ENCODE peak calls at places on chromosomes 4 and X, in nine cellular contexts. Z, X, C, F, K, N, W, E and U are unnamed samples. For H3K9me3, the result is how much of the 10 kb centered on the place peaks cover.

GRCh38 chrX:148457279-148457678 is 43.1 kb upstream of the AFF2 start:
- DNase-seq in C (no peak), Z (no peak), W (no peak), X (no peak), N (no peak), K (no peak), F (no peak), E (no peak), U (no peak)

GRCh38 chr4:140893939-140894338 is 137.8 kb upstream of the TBC1D9 start:
- DNase-seq in X (peak), C (no peak), W (no peak), N (no peak), F (no peak), K (no peak), E (no peak), Z (peak), U (no peak)

GRCh38 chrX:150361070-150361776 is 1.9 kb upstream of the MAMLD1 start:
- DNase-seq in X (peak), E (peak), K (no peak), F (peak), W (peak), Z (no peak), C (peak), N (no peak), U (peak)

GRCh38 chr4:3800351-3800750 is 34.2 kb downstream of the ADRA2C start:
- DNase-seq in Z (no peak), X (no peak), F (no peak), E (no peak), W (peak), N (no peak), K (no peak), C (no peak), U (no peak)

GRCh38 chr4:81452452-81453011 is 19.2 kb downstream of the RASGEF1B start:
- DNase-seq in X (no peak), E (peak), Z (no peak), F (no peak), W (no peak), C (no peak), N (no peak), K (no peak), U (no peak)

GRCh38 chr4:93764647-93765246 is 63.8 kb upstream of the ATOH1 start:
- DNase-seq in Z (peak), N (no peak), C (no peak), E (peak), K (peak), W (no peak), X (peak), F (peak), U (no peak)

GRCh38 chrX:151852294-151852693 is 60.4 kb upstream of the MAGEA4 start:
- DNase-seq in N (no peak), F (no peak), K (no peak), X (no peak), Z (no peak), E (no peak), C (peak), W (no peak), U (no peak)

GRCh38 chrX:13669246-13669689 is 16.3 kb downstream of the TCEANC start:
- DNase-seq in C (no peak), E (peak), X (peak), F (peak), W (no peak), K (peak), N (no peak), Z (peak), U (peak)

GRCh38 chrX:152614786-152615185 is 22.9 kb upstream of the GABRQ start:
- DNase-seq in E (no peak), X (no peak), K (no peak), Z (no peak), C (no peak), N (no peak), W (no peak), F (no peak), U (no peak)

GRCh38 chr4:138405934-138406567 is 163.9 kb upstream of the SLC7A11 start:
- DNase-seq in W (no peak), N (no peak), E (peak), C (no peak), K (no peak), X (no peak), F (no peak), Z (peak), U (no peak)

GRCh38 chr4:173301518-173302201 is 32.5 kb downstream of the HMGB2 start:
- DNase-seq in Z (peak), X (peak), K (no peak), N (no peak), F (no peak), W (no peak), C (no peak), E (peak), U (no peak)

GRCh38 chr4:73620115-73620792 is at the start of gene RASSF6:
- DNase-seq in F (peak), Z (no peak), K (no peak), X (peak), N (peak), E (peak), C (peak), W (peak), U (no peak)

GRCh38 chr4:146029147-146029546 is 90.5 kb upstream of the ZNF827 start:
- DNase-seq in W (no peak), X (no peak), C (no peak), Z (no peak), K (no peak), E (peak), F (no peak), N (no peak), U (no peak)

GRCh38 chr4:159280442-159281172 is 177.7 kb downstream of the RAPGEF2 start:
- DNase-seq in C (no peak), W (no peak), K (no peak), E (no peak), X (peak), N (no peak), F (no peak), Z (no peak), U (no peak)

GRCh38 chr4:182221987-182222386 is 21.2 kb upstream of the TENM3 start:
- DNase-seq in Z (no peak), X (no peak), W (no peak), K (no peak), F (no peak), E (no peak), C (no peak), N (no peak), U (no peak)

GRCh38 chr4:128863314-128864075 is 54.0 kb downstream of the JADE1 start:
- DNase-seq in K (peak), N (peak), Z (peak), X (peak), C (peak), W (peak), F (peak), E (peak), U (peak)

GRCh38 chr4:149102765-149103164 is 660.6 kb upstream of the NR3C2 start:
- DNase-seq in N (no peak), E (no peak), X (no peak), F (no peak), K (no peak), Z (no peak), W (no peak), C (no peak), U (no peak)

GRCh38 chr4:81040175-81040659 is 9.7 kb downstream of the BMP3 start:
- DNase-seq in K (peak), F (no peak), N (no peak), W (no peak), Z (no peak), X (peak), C (no peak), E (peak), U (no peak)

GRCh38 chr4:110074570-110074969 is 123.8 kb downstream of the ELOVL6 start:
- DNase-seq in X (no peak), E (no peak), F (no peak), C (no peak), W (no peak), K (no peak), N (no peak), Z (no peak), U (no peak)

GRCh38 chr4:77618383-77619241 is 13.0 kb downstream of the CXCL13 start:
- DNase-seq in K (peak), E (peak), N (peak), X (peak), Z (peak), F (peak), W (no peak), C (peak), U (peak)

GRCh38 chr4:92969650-92970370 is 666.0 kb downstream of the GRID2 start:
- DNase-seq in Z (peak), W (no peak), N (no peak), K (no peak), C (no peak), F (no peak), X (peak), E (peak), U (no peak)

GRCh38 chr4:15479089-15479912 is 9.6 kb downstream of the CC2D2A start:
- DNase-seq in X (peak), Z (peak), C (peak), E (peak), N (peak), K (peak), F (peak), W (no peak), U (no peak)

GRCh38 chr4:185792384-185793146 is 19.4 kb downstream of the SORBS2 start:
- DNase-seq in W (no peak), F (no peak), Z (peak), C (no peak), N (no peak), X (peak), K (peak), E (peak), U (no peak)

GRCh38 chrX:72001471-72001870 is 90.8 kb downstream of the NHSL2 start:
- DNase-seq in X (no peak), F (no peak), C (peak), W (no peak), N (no peak), Z (no peak), E (no peak), K (no peak), U (no peak)

GRCh38 chrX:118545510-118545909 is 49.9 kb downstream of the DOCK11 start:
- DNase-seq in C (no peak), N (no peak), F (no peak), E (no peak), W (no peak), K (no peak), X (no peak), Z (no peak), U (no peak)

GRCh38 chrX:122245943-122246342 is 938.1 kb upstream of the GRIA3 start:
- DNase-seq in E (no peak), W (no peak), F (no peak), C (no peak), K (no peak), Z (no peak), X (no peak), N (no peak), U (no peak)

GRCh38 chrX:119252716-119253115 is 16.6 kb downstream of the PGRMC1 start:
- DNase-seq in F (no peak), E (no peak), K (no peak), N (no peak), X (no peak), W (no peak), C (no peak), Z (no peak), U (no peak)

GRCh38 chr4:164753873-164754488 is at the start of gene SMIM31:
- DNase-seq in N (no peak), E (peak), W (no peak), F (no peak), K (no peak), C (no peak), X (no peak), Z (no peak), U (no peak)

GRCh38 chr4:74319506-74319905 is 11.2 kb downstream of the EPGN start:
- DNase-seq in W (no peak), F (no peak), K (no peak), X (no peak), C (no peak), N (no peak), E (peak), Z (no peak), U (no peak)

GRCh38 chr4:136755531-136755916 is 776.8 kb downstream of the PCDH18 start:
- DNase-seq in C (no peak), X (no peak), N (no peak), Z (no peak), W (no peak), F (no peak), K (no peak), E (peak), U (no peak)

GRCh38 chr4:89753601-89754066 is 83.3 kb downstream of the SNCA start:
- DNase-seq in X (peak), N (no peak), E (peak), Z (peak), W (no peak), K (no peak), F (no peak), C (no peak), U (no peak)

GRCh38 chr4:180057198-180057821 is 2185.9 kb upstream of the TENM3 start:
- DNase-seq in K (no peak), C (peak), F (no peak), X (no peak), Z (no peak), W (no peak), N (peak), E (no peak), U (no peak)

GRCh38 chrX:152204919-152205318 is 66.5 kb upstream of the MAGEA10 start:
- DNase-seq in W (no peak), N (no peak), C (no peak), Z (no peak), E (no peak), K (no peak), F (no peak), X (no peak), U (no peak)

GRCh38 chrX:49858341-49858740 is 20.9 kb upstream of the USP27X start:
- DNase-seq in F (no peak), K (no peak), C (no peak), W (no peak), Z (no peak), E (no peak), N (no peak), X (no peak), U (no peak)

GRCh38 chr4:155208258-155209054 is at the start of gene NPY2R:
- DNase-seq in C (peak), Z (no peak), K (no peak), X (peak), N (peak), F (no peak), E (peak), W (peak), U (no peak)

GRCh38 chrX:130788786-130789581 is 114.0 kb downstream of the ENOX2 start:
- DNase-seq in E (no peak), N (no peak), K (no peak), X (no peak), Z (no peak), W (no peak), C (no peak), F (no peak), U (no peak)

GRCh38 chr4:98686046-98686385 is 27.6 kb upstream of the TSPAN5 start:
- DNase-seq in K (no peak), E (no peak), N (no peak), X (no peak), F (no peak), W (no peak), C (no peak), Z (no peak), U (no peak)

GRCh38 chr4:174714393-174715211 is 114.4 kb downstream of the GLRA3 start:
- DNase-seq in C (peak), X (peak), E (peak), K (peak), W (no peak), Z (peak), N (peak), F (peak), U (no peak)

GRCh38 chrX:154542723-154543424 is 3.8 kb downstream of the G6PD start:
- DNase-seq in Z (no peak), W (peak), E (no peak), C (no peak), N (no peak), X (no peak), F (peak), K (no peak), U (no peak)

GRCh38 chr4:8646296-8647093 is 53.9 kb downstream of the CPZ start:
- DNase-seq in K (no peak), F (peak), E (no peak), W (peak), Z (no peak), C (peak), N (no peak), X (no peak), U (no peak)

DNA sequence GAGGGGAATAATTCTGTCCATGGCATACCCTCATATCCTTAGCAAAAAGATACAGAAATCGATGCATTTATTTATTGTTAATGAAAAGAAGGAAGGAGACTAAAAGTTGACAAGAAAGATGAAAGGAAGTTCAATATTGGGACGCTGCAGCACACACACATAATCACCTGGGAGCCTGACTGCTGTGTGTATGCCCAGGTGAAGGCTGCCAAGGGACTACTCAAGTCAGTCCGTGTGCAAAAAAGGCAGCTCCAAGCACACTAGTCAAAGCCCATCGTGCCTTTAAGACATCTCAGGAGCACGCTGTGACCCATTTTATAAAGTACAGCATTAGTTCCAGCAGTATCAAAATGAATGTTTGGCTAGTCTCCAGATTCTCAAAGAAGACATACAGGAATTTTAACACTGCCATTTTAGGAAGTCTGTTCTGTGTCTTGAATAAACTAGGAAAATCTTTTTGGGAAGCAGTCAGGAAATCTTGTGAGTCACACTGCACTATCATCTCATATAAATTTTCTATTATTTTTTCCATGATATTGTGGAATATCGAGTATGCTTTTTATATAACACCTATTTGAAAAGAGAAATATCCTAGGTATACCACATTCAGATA is 363.9 kb downstream of the GASK1B start:
- DNase-seq in X (no peak), E (no peak), C (no peak), K (no peak), Z (no peak), W (no peak), N (no peak), F (no peak), U (no peak)
- H3K9me3 ChIP-seq in X (under half), E (under half), C (under half), K (under half), Z (under half), W (under half), N (under half), F (under half), U (under half)

DNA sequence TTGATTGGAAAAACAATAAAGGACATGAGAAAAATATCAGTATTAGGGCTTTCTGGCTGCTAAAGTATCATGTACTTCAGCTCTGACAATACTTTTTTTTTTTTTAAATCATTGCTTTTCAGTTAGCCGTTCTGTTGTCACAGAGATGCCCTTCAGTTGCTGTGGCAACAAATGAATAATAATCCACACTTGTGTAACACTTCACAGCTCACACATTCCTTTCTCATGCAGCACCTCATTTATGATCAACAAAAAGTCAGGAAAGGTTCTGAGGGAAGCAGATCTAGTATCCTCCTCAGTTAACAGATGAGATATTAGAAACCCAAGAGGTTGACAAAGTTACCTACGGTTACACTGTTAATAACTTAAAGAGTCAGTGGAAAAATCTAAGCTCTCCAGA is 444.2 kb upstream of the SLIT2 start:
- DNase-seq in C (no peak), N (no peak), E (peak), W (no peak), K (no peak), Z (no peak), X (peak), F (no peak), U (no peak)
- H3K9me3 ChIP-seq in C (under half), N (under half), E (under half), W (under half), K (under half), Z (under half), X (under half), F (under half), U (under half)

GRCh38 chrX:63932907-63933306 is 147.9 kb upstream of the ARHGEF9 start:
- DNase-seq in X (no peak), W (peak), N (no peak), F (no peak), K (no peak), C (no peak), Z (no peak), E (no peak), U (no peak)
- H3K9me3 ChIP-seq in X (under half), W (under half), N (under half), F (under half), K (under half), C (under half), Z (under half), E (under half), U (under half)

GRCh38 chr4:1400861-1401408 is 5.3 kb downstream of the NKX1-1 start:
- DNase-seq in C (peak), E (no peak), K (no peak), N (no peak), Z (no peak), X (no peak), W (no peak), F (peak), U (no peak)
- H3K9me3 ChIP-seq in C (under half), E (under half), K (under half), N (under half), Z (under half), X (under half), W (under half), F (under half), U (under half)

DNA sequence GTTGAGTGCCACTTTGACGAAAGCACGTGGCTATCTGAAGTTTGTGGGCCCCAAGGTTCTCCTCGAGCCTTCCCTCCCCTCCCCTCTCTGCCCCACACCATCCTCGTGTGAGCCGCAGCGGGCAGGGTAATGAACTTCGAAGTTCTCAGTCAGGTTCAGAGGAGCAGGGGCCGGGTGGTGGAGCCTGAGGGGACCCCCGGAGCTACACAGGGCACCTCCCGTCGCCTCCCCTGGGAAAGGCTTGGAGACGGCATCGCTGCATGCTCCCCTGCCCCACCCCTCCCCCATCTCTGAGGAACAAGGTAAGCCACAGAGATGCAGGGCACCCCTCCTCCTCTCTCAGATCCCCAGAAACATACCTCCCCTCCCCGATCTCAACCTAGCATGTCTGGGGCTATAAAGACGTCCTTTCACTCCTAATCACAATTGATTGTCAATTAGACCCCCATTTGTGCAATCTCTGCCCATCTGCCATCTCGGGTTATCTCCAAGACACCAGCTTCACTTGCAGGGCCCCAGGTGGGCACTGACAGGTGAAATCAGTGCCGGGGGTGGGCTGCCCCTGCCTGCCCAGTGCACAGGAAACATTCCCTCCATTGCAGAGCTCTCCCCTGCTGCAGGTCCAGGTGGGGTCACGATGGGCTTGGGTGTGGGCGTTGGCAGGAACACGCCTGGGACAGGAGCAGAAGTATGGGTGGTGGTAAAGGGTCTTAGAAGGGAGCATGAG is 3.0 kb upstream of the NKX1-1 start:
- DNase-seq in C (no peak), N (no peak), E (no peak), X (no peak), W (no peak), Z (no peak), F (peak), K (no peak), U (no peak)
- H3K9me3 ChIP-seq in C (under half), N (under half), E (under half), X (under half), W (under half), Z (under half), F (under half), K (under half), U (under half)